ENCODE peak calls at places on chromosomes 11 and 22, in eight cellular contexts. Y is brain microvascular endothelial cell; X is stimulated activated CD8-positive, alpha-beta memory T cell treated with anti-CD3 and anti-CD28 coated beads, Interleukin-12 subunit alpha, Interleukin-12 subunit beta, amount 100 ng/mL, for 1 hour; J is GM23338; S is KG1; A is A172; M is activated CD4-positive, CD25-positive, alpha-beta regulatory T cell treated with anti-CD3 and anti-CD28 coated beads, Interleukin-2, amount 50 U/mL, for 72 hours; W is K562. G is an unnamed sample.

GRCh38 chr22:29320546-29320945 is 5.0 kb upstream of the RASL10A start:
- DNase-seq in Y (no peak), X (no peak), J (no peak), S (no peak), A (no peak), M (no peak), W (no peak), G (no peak)

GRCh38 chr11:72726266-72727220 is 25.7 kb downstream of the ARAP1 start:
- DNase-seq in Y (no peak), X (no peak), J (no peak), S (no peak), A (no peak), M (no peak), W (no peak), G (no peak)

GRCh38 chr11:119772581-119772980 is 43.6 kb upstream of the NECTIN1 start:
- DNase-seq in Y (no peak), X (no peak), J (no peak), S (no peak), A (no peak), M (no peak), W (no peak), G (no peak)

GRCh38 chr11:129968611-129969419 is 33.8 kb downstream of the PRDM10 start:
- DNase-seq in Y (no peak), X (no peak), J (no peak), S (no peak), A (no peak), M (no peak), W (no peak), G (no peak)

GRCh38 chr11:129267716-129268115 is 75.6 kb upstream of the ARHGAP32 start:
- DNase-seq in Y (no peak), X (no peak), J (no peak), S (no peak), A (no peak), M (no peak), W (no peak), G (no peak)

GRCh38 chr22:27715078-27715477 is 86.5 kb downstream of the MN1 start:
- DNase-seq in Y (no peak), X (no peak), J (no peak), S (no peak), A (no peak), M (no peak), W (no peak), G (no peak)

GRCh38 chr11:3080733-3081385 is 23.6 kb upstream of the CARS1 start:
- DNase-seq in Y (no peak), X (no peak), J (no peak), S (no peak), A (no peak), M (no peak), W (no peak), G (no peak)

GRCh38 chr22:41772645-41773044 is 27.8 kb upstream of the CCDC134 start:
- DNase-seq in Y (no peak), X (no peak), J (no peak), S (no peak), A (no peak), M (no peak), W (no peak), G (no peak)

GRCh38 chr11:113991170-113991569 is 16.3 kb downstream of the HTR3A start:
- DNase-seq in Y (peak; percentile 38), X (no peak), J (peak; percentile 87), S (peak; percentile 20), A (peak; percentile 6), M (no peak), W (peak; percentile 57), G (peak; percentile 56)

GRCh38 chr11:326842-327580 is 6.4 kb upstream of the IFITM3 start:
- DNase-seq in Y (peak; percentile 59), X (peak; percentile 44), J (no peak), S (no peak), A (no peak), M (no peak), W (peak; percentile 42), G (no peak)

GRCh38 chr22:48837341-48837935 is 990.2 kb downstream of the BRD1 start:
- DNase-seq in Y (no peak), X (no peak), J (no peak), S (no peak), A (peak; percentile 46), M (no peak), W (no peak), G (no peak)

GRCh38 chr11:43712676-43713075 is 32.1 kb downstream of the HSD17B12 start:
- DNase-seq in Y (no peak), X (no peak), J (no peak), S (no peak), A (no peak), M (no peak), W (no peak), G (no peak)

G was measured in HEK293T.